ENCODE peak calls at places on chromosome 7, in ten cellular contexts. One of them, this sample, is unnamed.
A peak's percentile ranks its signal among the peaks of the same experiment; 100 is the strongest.

GRCh38 chr7:17447728-17448478 is 149.5 kb downstream of the AHR start:
- DNase-seq in AG09319: no peak
- DNase-seq in fibroblast of lung: no peak
- DNase-seq in lower leg skin: no peak
- DNase-seq in CD4-positive, alpha-beta T cell: no peak
- DNase-seq in nephron progenitor cell: no peak
- DNase-seq in CD8-positive, alpha-beta T cell: no peak
- DNase-seq in foreskin keratinocyte: no peak
- DNase-seq in GM20000: no peak
- DNase-seq in coronary artery: no peak
- DNase-seq in this sample: no peak

GRCh38 chr7:95608344-95609173 is 12.2 kb upstream of the PDK4 start:
- DNase-seq in foreskin keratinocyte: peak; percentile 50
- DNase-seq in CD4-positive, alpha-beta T cell: no peak
- DNase-seq in fibroblast of lung: peak; percentile 100
- DNase-seq in CD8-positive, alpha-beta T cell: no peak
- DNase-seq in coronary artery: peak; percentile 99
- DNase-seq in lower leg skin: peak; percentile 95
- DNase-seq in GM20000: peak; percentile 84
- DNase-seq in AG09319: peak; percentile 92
- DNase-seq in nephron progenitor cell: peak; percentile 73
- DNase-seq in this sample: peak; percentile 49

GRCh38 chr7:44159824-44160630 is 18.9 kb upstream of the MYL7 start:
- DNase-seq in coronary artery: peak; percentile 36
- DNase-seq in fibroblast of lung: no peak
- DNase-seq in nephron progenitor cell: no peak
- DNase-seq in GM20000: no peak
- DNase-seq in CD8-positive, alpha-beta T cell: no peak
- DNase-seq in lower leg skin: no peak
- DNase-seq in CD4-positive, alpha-beta T cell: no peak
- DNase-seq in foreskin keratinocyte: no peak
- DNase-seq in AG09319: no peak
- DNase-seq in this sample: no peak

GRCh38 chr7:44244282-44244681 is 43.5 kb downstream of the YKT6 start:
- DNase-seq in foreskin keratinocyte: no peak
- DNase-seq in GM20000: peak; percentile 76
- DNase-seq in lower leg skin: no peak
- DNase-seq in CD8-positive, alpha-beta T cell: no peak
- DNase-seq in coronary artery: no peak
- DNase-seq in CD4-positive, alpha-beta T cell: no peak
- DNase-seq in nephron progenitor cell: peak; percentile 56
- DNase-seq in AG09319: no peak
- DNase-seq in fibroblast of lung: no peak
- DNase-seq in this sample: no peak

GRCh38 chr7:156614434-156615264 is 25.9 kb upstream of the RNF32 start:
- DNase-seq in lower leg skin: no peak
- DNase-seq in coronary artery: no peak
- DNase-seq in CD4-positive, alpha-beta T cell: no peak
- DNase-seq in GM20000: no peak
- DNase-seq in CD8-positive, alpha-beta T cell: no peak
- DNase-seq in fibroblast of lung: no peak
- DNase-seq in AG09319: no peak
- DNase-seq in foreskin keratinocyte: no peak
- DNase-seq in nephron progenitor cell: no peak
- DNase-seq in this sample: no peak

GRCh38 chr7:128031901-128032604 is 816 bp upstream of the LRRC4 start:
- DNase-seq in fibroblast of lung: peak; percentile 92
- DNase-seq in CD8-positive, alpha-beta T cell: peak; percentile 12
- DNase-seq in GM20000: peak; percentile 85
- DNase-seq in lower leg skin: no peak
- DNase-seq in nephron progenitor cell: peak; percentile 70
- DNase-seq in coronary artery: no peak
- DNase-seq in CD4-positive, alpha-beta T cell: peak; percentile 20
- DNase-seq in AG09319: peak; percentile 61
- DNase-seq in foreskin keratinocyte: peak; percentile 58
- DNase-seq in this sample: peak; percentile 45

GRCh38 chr7:5699951-5700384 is 81.5 kb downstream of the RNF216 start:
- DNase-seq in fibroblast of lung: no peak
- DNase-seq in CD8-positive, alpha-beta T cell: no peak
- DNase-seq in foreskin keratinocyte: no peak
- DNase-seq in nephron progenitor cell: no peak
- DNase-seq in AG09319: no peak
- DNase-seq in coronary artery: no peak
- DNase-seq in CD4-positive, alpha-beta T cell: peak; percentile 43
- DNase-seq in lower leg skin: no peak
- DNase-seq in GM20000: peak; percentile 53
- DNase-seq in this sample: no peak

GRCh38 chr7:82594665-82595064 is 151.1 kb upstream of the CACNA2D1 start:
- DNase-seq in CD4-positive, alpha-beta T cell: no peak
- DNase-seq in GM20000: no peak
- DNase-seq in CD8-positive, alpha-beta T cell: no peak
- DNase-seq in foreskin keratinocyte: peak; percentile 1
- DNase-seq in coronary artery: no peak
- DNase-seq in AG09319: no peak
- DNase-seq in nephron progenitor cell: no peak
- DNase-seq in lower leg skin: no peak
- DNase-seq in fibroblast of lung: peak; percentile 5
- DNase-seq in this sample: no peak

GRCh38 chr7:81603-82342 is 110.6 kb upstream of the FAM20C start:
- DNase-seq in CD8-positive, alpha-beta T cell: no peak
- DNase-seq in fibroblast of lung: no peak
- DNase-seq in lower leg skin: no peak
- DNase-seq in AG09319: no peak
- DNase-seq in CD4-positive, alpha-beta T cell: no peak
- DNase-seq in foreskin keratinocyte: no peak
- DNase-seq in coronary artery: peak; percentile 45
- DNase-seq in GM20000: no peak
- DNase-seq in nephron progenitor cell: no peak
- DNase-seq in this sample: no peak

GRCh38 chr7:1123721-1124120 is 35.8 kb downstream of the GPER1 start:
- DNase-seq in CD8-positive, alpha-beta T cell: no peak
- DNase-seq in AG09319: peak; percentile 83
- DNase-seq in CD4-positive, alpha-beta T cell: no peak
- DNase-seq in GM20000: no peak
- DNase-seq in lower leg skin: peak; percentile 60
- DNase-seq in nephron progenitor cell: peak; percentile 83
- DNase-seq in foreskin keratinocyte: no peak
- DNase-seq in coronary artery: peak; percentile 96
- DNase-seq in fibroblast of lung: peak; percentile 88
- DNase-seq in this sample: no peak
- TF ChIP-seq CTCF in CD8-positive, alpha-beta T cell: no peak
- TF ChIP-seq CTCF in AG09319: peak; percentile 88
- TF ChIP-seq CTCF in CD4-positive, alpha-beta T cell: no peak
- TF ChIP-seq CTCF in GM20000: no peak
- TF ChIP-seq CTCF in lower leg skin: no peak
- TF ChIP-seq CTCF in nephron progenitor cell: peak; percentile 64
- TF ChIP-seq CTCF in foreskin keratinocyte: peak; percentile 31
- TF ChIP-seq CTCF in coronary artery: peak; percentile 58
- TF ChIP-seq CTCF in fibroblast of lung: peak; percentile 77
- TF ChIP-seq CTCF in this sample: no peak

GRCh38 chr7:140446467-140446866 is 32.8 kb downstream of the MKRN1 start:
- DNase-seq in fibroblast of lung: no peak
- DNase-seq in nephron progenitor cell: no peak
- DNase-seq in foreskin keratinocyte: no peak
- DNase-seq in CD4-positive, alpha-beta T cell: no peak
- DNase-seq in coronary artery: no peak
- DNase-seq in CD8-positive, alpha-beta T cell: no peak
- DNase-seq in AG09319: no peak
- DNase-seq in GM20000: no peak
- DNase-seq in lower leg skin: no peak
- DNase-seq in this sample: no peak
- TF ChIP-seq CTCF in fibroblast of lung: no peak
- TF ChIP-seq CTCF in nephron progenitor cell: no peak
- TF ChIP-seq CTCF in foreskin keratinocyte: no peak
- TF ChIP-seq CTCF in CD4-positive, alpha-beta T cell: no peak
- TF ChIP-seq CTCF in coronary artery: no peak
- TF ChIP-seq CTCF in CD8-positive, alpha-beta T cell: no peak
- TF ChIP-seq CTCF in AG09319: no peak
- TF ChIP-seq CTCF in GM20000: no peak
- TF ChIP-seq CTCF in lower leg skin: no peak
- TF ChIP-seq CTCF in this sample: no peak

GRCh38 chr7:47572101-47572460 is 9.8 kb downstream of the TNS3 start:
- DNase-seq in coronary artery: no peak
- DNase-seq in AG09319: no peak
- DNase-seq in lower leg skin: no peak
- DNase-seq in GM20000: no peak
- DNase-seq in nephron progenitor cell: no peak
- DNase-seq in CD8-positive, alpha-beta T cell: no peak
- DNase-seq in fibroblast of lung: no peak
- DNase-seq in CD4-positive, alpha-beta T cell: no peak
- DNase-seq in foreskin keratinocyte: no peak
- DNase-seq in this sample: no peak

GRCh38 chr7:47572939-47573757 is 8.8 kb downstream of the TNS3 start:
- DNase-seq in GM20000: no peak
- DNase-seq in CD8-positive, alpha-beta T cell: no peak
- DNase-seq in foreskin keratinocyte: no peak
- DNase-seq in lower leg skin: no peak
- DNase-seq in AG09319: no peak
- DNase-seq in coronary artery: no peak
- DNase-seq in CD4-positive, alpha-beta T cell: no peak
- DNase-seq in fibroblast of lung: no peak
- DNase-seq in nephron progenitor cell: no peak
- DNase-seq in this sample: no peak

GRCh38 chr7:47570649-47571050 is 11.3 kb downstream of the TNS3 start:
- DNase-seq in CD8-positive, alpha-beta T cell: no peak
- DNase-seq in nephron progenitor cell: no peak
- DNase-seq in lower leg skin: no peak
- DNase-seq in GM20000: no peak
- DNase-seq in CD4-positive, alpha-beta T cell: no peak
- DNase-seq in AG09319: no peak
- DNase-seq in coronary artery: peak; percentile 89
- DNase-seq in fibroblast of lung: peak; percentile 70
- DNase-seq in foreskin keratinocyte: no peak
- DNase-seq in this sample: no peak

GRCh38 chr7:47573758-47574472 is 8.0 kb downstream of the TNS3 start:
- DNase-seq in lower leg skin: no peak
- DNase-seq in nephron progenitor cell: no peak
- DNase-seq in GM20000: no peak
- DNase-seq in AG09319: peak; percentile 93
- DNase-seq in foreskin keratinocyte: no peak
- DNase-seq in CD4-positive, alpha-beta T cell: no peak
- DNase-seq in coronary artery: no peak
- DNase-seq in fibroblast of lung: peak; percentile 87
- DNase-seq in CD8-positive, alpha-beta T cell: no peak
- DNase-seq in this sample: no peak

DNA sequence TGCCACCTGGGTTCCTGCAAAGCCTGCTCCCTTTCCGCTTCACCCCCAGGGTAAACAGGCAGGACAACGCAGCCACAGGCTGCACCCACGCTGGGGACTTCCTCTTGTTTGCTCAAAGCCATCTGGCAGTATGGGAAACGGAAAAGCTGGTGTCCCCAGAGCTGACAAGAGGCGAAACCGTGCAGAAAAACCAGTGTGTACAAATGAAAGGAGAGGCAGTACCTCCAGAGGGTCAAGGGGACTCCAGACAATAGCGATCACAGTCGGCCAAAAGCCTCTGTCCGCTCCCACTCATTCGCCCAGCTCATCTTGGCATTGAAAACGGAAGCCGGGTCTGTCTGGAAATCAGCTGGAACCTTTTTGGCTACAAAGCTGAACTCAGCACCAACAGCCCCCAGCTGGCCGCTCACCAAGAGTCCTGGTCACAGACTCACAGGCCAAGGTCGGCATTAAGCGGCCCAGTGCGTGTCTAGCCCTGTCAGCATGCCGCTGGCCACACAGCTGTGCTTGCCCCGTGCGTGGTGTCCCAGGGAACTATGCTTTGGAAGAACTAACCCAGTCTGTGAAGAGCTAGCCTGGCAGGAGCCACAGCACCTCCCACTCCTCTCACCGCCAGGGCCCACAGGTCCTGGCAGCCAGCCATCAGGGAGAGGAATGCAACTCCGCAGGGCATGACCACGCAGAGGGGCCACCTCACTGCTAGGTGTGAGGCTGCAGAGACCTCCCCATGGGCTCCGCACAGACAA is 10.4 kb downstream of the TNS3 start:
- DNase-seq in fibroblast of lung: peak; percentile 85
- DNase-seq in coronary artery: peak; percentile 92
- DNase-seq in GM20000: no peak
- DNase-seq in CD4-positive, alpha-beta T cell: no peak
- DNase-seq in lower leg skin: peak; percentile 53
- DNase-seq in foreskin keratinocyte: no peak
- DNase-seq in nephron progenitor cell: no peak
- DNase-seq in CD8-positive, alpha-beta T cell: no peak
- DNase-seq in AG09319: peak; percentile 86
- DNase-seq in this sample: no peak
- TF ChIP-seq CTCF in fibroblast of lung: no peak
- TF ChIP-seq CTCF in coronary artery: no peak
- TF ChIP-seq CTCF in GM20000: no peak
- TF ChIP-seq CTCF in CD4-positive, alpha-beta T cell: no peak
- TF ChIP-seq CTCF in lower leg skin: no peak
- TF ChIP-seq CTCF in foreskin keratinocyte: no peak
- TF ChIP-seq CTCF in nephron progenitor cell: no peak
- TF ChIP-seq CTCF in CD8-positive, alpha-beta T cell: no peak
- TF ChIP-seq CTCF in AG09319: no peak
- TF ChIP-seq CTCF in this sample: no peak

GRCh38 chr7:84614821-84615506 is 420.4 kb upstream of the SEMA3A start:
- DNase-seq in GM20000: no peak
- DNase-seq in CD8-positive, alpha-beta T cell: no peak
- DNase-seq in coronary artery: no peak
- DNase-seq in foreskin keratinocyte: no peak
- DNase-seq in fibroblast of lung: peak; percentile 40
- DNase-seq in AG09319: no peak
- DNase-seq in lower leg skin: no peak
- DNase-seq in CD4-positive, alpha-beta T cell: no peak
- DNase-seq in nephron progenitor cell: no peak
- DNase-seq in this sample: no peak
- TF ChIP-seq CTCF in GM20000: no peak
- TF ChIP-seq CTCF in CD8-positive, alpha-beta T cell: no peak
- TF ChIP-seq CTCF in coronary artery: no peak
- TF ChIP-seq CTCF in foreskin keratinocyte: peak; percentile 47
- TF ChIP-seq CTCF in fibroblast of lung: peak; percentile 28
- TF ChIP-seq CTCF in AG09319: no peak
- TF ChIP-seq CTCF in lower leg skin: no peak
- TF ChIP-seq CTCF in CD4-positive, alpha-beta T cell: no peak
- TF ChIP-seq CTCF in nephron progenitor cell: no peak
- TF ChIP-seq CTCF in this sample: no peak

GRCh38 chr7:155545348-155545747 is 1.0 kb downstream of the CNPY1 start:
- DNase-seq in CD8-positive, alpha-beta T cell: no peak
- DNase-seq in GM20000: no peak
- DNase-seq in foreskin keratinocyte: no peak
- DNase-seq in fibroblast of lung: no peak
- DNase-seq in CD4-positive, alpha-beta T cell: no peak
- DNase-seq in nephron progenitor cell: no peak
- DNase-seq in lower leg skin: no peak
- DNase-seq in coronary artery: no peak
- DNase-seq in AG09319: no peak
- DNase-seq in this sample: no peak
- TF ChIP-seq CTCF in CD8-positive, alpha-beta T cell: no peak
- TF ChIP-seq CTCF in GM20000: no peak
- TF ChIP-seq CTCF in foreskin keratinocyte: no peak
- TF ChIP-seq CTCF in fibroblast of lung: no peak
- TF ChIP-seq CTCF in CD4-positive, alpha-beta T cell: no peak
- TF ChIP-seq CTCF in nephron progenitor cell: peak; percentile 17
- TF ChIP-seq CTCF in lower leg skin: no peak
- TF ChIP-seq CTCF in coronary artery: no peak
- TF ChIP-seq CTCF in AG09319: no peak
- TF ChIP-seq CTCF in this sample: no peak